ENCODE peak calls at places on chromosome X, in ten cellular contexts. K is cardiac muscle cell, V is Calu3, D is fibroblast of villous mesenchyme, P is endodermal cell, J is progenitor cell of endocrine pancreas, F is BJ, L is AG09309, S is fibroblast of the aortic adventitia, U is osteocyte. C is an unnamed sample.

GRCh38 chrX:54076903-54077302 is 32.6 kb upstream of the PHF8 start:
- DNase-seq in K (no peak), V (no peak), D (peak; percentile 55), P (no peak), J (no peak), F (peak; percentile 39), L (peak; percentile 25), S (peak; percentile 45), U (no peak), C (no peak)

GRCh38 chrX:120562569-120562926 is 1.8 kb upstream of the CUL4B start:
- DNase-seq in K (no peak), V (no peak), D (no peak), P (no peak), J (no peak), F (no peak), L (no peak), S (no peak), U (no peak), C (no peak)

GRCh38 chrX:51484616-51485015 is 11.8 kb downstream of the NUDT11 start:
- DNase-seq in K (no peak), V (no peak), D (no peak), P (no peak), J (no peak), F (no peak), L (no peak), S (no peak), U (no peak), C (no peak)

GRCh38 chrX:101602077-101602476 is 15.7 kb downstream of the ARMCX6 start:
- DNase-seq in K (no peak), V (no peak), D (peak; percentile 22), P (no peak), J (no peak), F (peak; percentile 30), L (peak; percentile 34), S (peak; percentile 62), U (no peak), C (no peak)

GRCh38 chrX:10381218-10381617 is 224.4 kb downstream of the CLCN4 start:
- DNase-seq in K (no peak), V (no peak), D (no peak), P (no peak), J (no peak), F (no peak), L (no peak), S (no peak), U (no peak), C (no peak)

GRCh38 chrX:30570505-30570904 is 7.1 kb downstream of the TASL start:
- DNase-seq in K (peak; percentile 49), V (peak; percentile 8), D (peak; percentile 24), P (no peak), J (no peak), F (no peak), L (peak; percentile 1), S (peak; percentile 57), U (no peak), C (no peak)

GRCh38 chrX:131827935-131828334 is 195.2 kb upstream of the STK26 start:
- DNase-seq in K (peak; percentile 63), V (peak; percentile 44), D (peak; percentile 65), P (peak; percentile 78), J (no peak), F (no peak), L (no peak), S (peak; percentile 35), U (no peak), C (no peak)

GRCh38 chrX:120761810-120762209 is 113.9 kb downstream of the CT47B1 start:
- DNase-seq in K (no peak), V (no peak), D (peak; percentile 84), P (no peak), J (no peak), F (peak; percentile 93), L (peak; percentile 78), S (peak; percentile 80), U (no peak), C (no peak)

GRCh38 chrX:926070-926469 is 286.4 kb downstream of the CRLF2 start:
- DNase-seq in K (no peak), V (no peak), D (no peak), P (no peak), J (no peak), F (no peak), L (no peak), S (no peak), U (peak; percentile 40), C (no peak)

GRCh38 chrX:24113161-24113560 is 36.4 kb upstream of the ZFX start:
- DNase-seq in K (no peak), V (no peak), D (peak; percentile 81), P (no peak), J (no peak), F (peak; percentile 41), L (peak; percentile 61), S (peak; percentile 52), U (no peak), C (no peak)

GRCh38 chrX:131728295-131729145 is 184.6 kb downstream of the OR13H1 start:
- DNase-seq in K (no peak), V (no peak), D (peak; percentile 96), P (no peak), J (no peak), F (no peak), L (peak; percentile 72), S (peak; percentile 96), U (peak; percentile 32), C (no peak)

GRCh38 chrX:111365770-111366325 is 46.1 kb downstream of the DCX start:
- DNase-seq in K (no peak), V (no peak), D (no peak), P (no peak), J (no peak), F (no peak), L (no peak), S (no peak), U (no peak), C (no peak)

GRCh38 chrX:122196338-122196737 is 987.7 kb upstream of the GRIA3 start:
- DNase-seq in K (no peak), V (no peak), D (no peak), P (peak; percentile 57), J (no peak), F (no peak), L (no peak), S (no peak), U (no peak), C (no peak)

GRCh38 chrX:14630724-14631123 is 101.4 kb downstream of the GLRA2 start:
- DNase-seq in K (no peak), V (no peak), D (no peak), P (peak; percentile 42), J (no peak), F (no peak), L (no peak), S (no peak), U (no peak), C (no peak)

GRCh38 chrX:21974011-21974385 is 33.5 kb downstream of the SMS start:
- DNase-seq in K (no peak), V (peak; percentile 46), D (no peak), P (no peak), J (no peak), F (no peak), L (no peak), S (no peak), U (no peak), C (no peak)

DNA sequence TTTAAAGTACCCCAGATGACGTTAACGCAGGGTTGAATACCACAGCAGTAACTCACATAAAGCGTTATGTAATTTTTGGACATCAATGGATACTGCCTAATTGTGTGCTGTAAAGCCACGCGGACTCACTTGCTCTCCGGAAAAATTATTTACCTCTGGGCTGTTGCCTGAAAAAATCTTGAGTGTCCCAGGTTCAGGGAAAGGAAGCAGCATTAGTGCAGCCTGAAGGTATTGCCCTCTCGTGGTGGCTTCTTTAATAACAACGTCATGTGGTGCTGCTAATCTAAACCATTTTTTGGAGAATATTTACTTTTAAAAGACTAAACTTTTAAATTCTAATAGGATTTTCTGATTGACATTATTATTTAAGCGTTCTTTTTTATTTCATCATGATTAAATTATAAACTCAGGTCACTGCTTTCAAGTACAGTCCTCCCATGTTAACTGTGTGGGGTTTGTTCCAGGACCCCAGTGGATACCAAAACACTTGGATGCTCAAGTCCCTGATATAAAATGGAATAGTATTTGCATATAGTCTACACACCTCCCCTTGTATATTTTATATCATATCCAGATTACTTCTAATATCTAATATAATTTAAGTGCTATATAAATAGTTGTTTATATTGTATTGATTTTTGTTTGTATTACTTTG is 384.8 kb downstream of the FAM133A start:
- DNase-seq in K (peak; percentile 62), V (peak; percentile 1), D (no peak), P (peak; percentile 71), J (no peak), F (no peak), L (no peak), S (peak; percentile 1), U (no peak), C (no peak)
- TF ChIP-seq CTCF in K (no peak), V (no peak), D (peak; percentile 31), P (peak; percentile 87), J (peak; percentile 80), F (no peak), L (peak; percentile 57), S (peak; percentile 53), U (peak; percentile 57), C (no peak)

DNA sequence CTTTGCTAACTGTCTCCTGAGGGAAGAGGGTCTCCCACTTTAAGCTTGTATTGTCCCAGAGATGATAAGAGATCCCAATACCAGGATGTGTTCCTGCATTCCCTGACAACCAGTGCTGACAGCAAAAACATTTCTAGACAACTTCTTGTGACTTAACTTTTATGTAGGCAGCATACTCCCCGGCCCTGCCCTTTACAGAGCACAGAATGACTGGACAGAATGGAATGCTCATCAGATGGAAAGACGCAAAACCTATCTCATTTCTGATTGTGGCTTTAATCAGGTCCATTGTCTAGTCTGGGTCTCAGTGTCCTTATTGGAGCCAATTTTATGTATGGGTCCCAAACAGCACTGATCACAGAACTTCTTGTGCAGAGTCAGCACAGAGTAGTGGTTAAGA is 18.2 kb upstream of the PLAC1 start:
- DNase-seq in K (no peak), V (no peak), D (peak; percentile 80), P (no peak), J (no peak), F (peak; percentile 50), L (no peak), S (peak; percentile 79), U (no peak), C (no peak)
- TF ChIP-seq CTCF in K (no peak), V (no peak), D (no peak), P (no peak), J (no peak), F (no peak), L (no peak), S (no peak), U (no peak), C (no peak)

DNA sequence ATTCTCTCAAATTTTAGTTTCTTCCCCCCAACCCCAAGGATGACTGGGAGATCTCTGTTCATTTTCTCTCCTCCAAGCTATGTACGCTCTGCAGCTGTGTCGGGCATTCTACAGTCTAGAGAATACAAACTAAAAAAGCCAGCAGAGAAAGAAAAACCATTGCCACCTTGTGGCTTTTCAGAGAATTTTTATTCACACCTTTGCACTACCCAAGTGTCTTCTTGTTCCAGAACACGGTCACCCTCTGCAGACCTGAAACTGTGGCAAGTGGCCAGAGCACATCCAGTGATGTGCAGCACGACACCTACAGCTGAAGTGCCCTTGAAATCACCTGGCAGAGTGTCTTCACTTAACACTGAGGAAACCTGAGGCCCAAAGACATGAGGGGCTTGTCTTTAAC is 68.6 kb downstream of the CHST7 start:
- DNase-seq in K (no peak), V (no peak), D (peak; percentile 51), P (no peak), J (no peak), F (no peak), L (no peak), S (peak; percentile 33), U (no peak), C (no peak)
- TF ChIP-seq CTCF in K (peak; percentile 38), V (no peak), D (peak; percentile 47), P (peak; percentile 64), J (peak; percentile 31), F (peak; percentile 40), L (no peak), S (peak; percentile 27), U (peak; percentile 54), C (no peak)

GRCh38 chrX:16578218-16578617 is 71.7 kb upstream of the S100G start:
- DNase-seq in K (no peak), V (no peak), D (peak; percentile 10), P (peak; percentile 75), J (no peak), F (no peak), L (peak; percentile 4), S (peak; percentile 14), U (no peak), C (no peak)
- TF ChIP-seq CTCF in K (no peak), V (no peak), D (no peak), P (peak; percentile 50), J (no peak), F (no peak), L (no peak), S (no peak), U (no peak), C (no peak)